ENCODE peak calls at places on chromosomes 16 and 17, in six cellular contexts. H is heart right ventricle, V is uterus, Y is right lobe of liver, T is cardiac muscle cell, N is ovary. U is an unnamed sample.

GRCh38 chr16:27097671-27098275 is 31.0 kb downstream of the C16orf82 start:
- DNase-seq in H (peak; percentile 64), N (no peak), Y (no peak), V (peak; percentile 48), T (peak; percentile 93), U (no peak)

GRCh38 chr17:44362479-44362963 is 1.1 kb downstream of the FAM171A2 start:
- DNase-seq in H (no peak), T (no peak), N (no peak), Y (no peak), V (no peak), U (no peak)

GRCh38 chr16:2194852-2195315 is 1.5 kb downstream of the CASKIN1 start:
- DNase-seq in Y (no peak), V (no peak), N (no peak), H (no peak), T (peak; percentile 48), U (peak; percentile 68)

GRCh38 chr17:42456223-42457106 is 2.2 kb upstream of the ATP6V0A1 start:
- DNase-seq in T (peak; percentile 92), N (no peak), V (no peak), Y (no peak), H (no peak), U (peak; percentile 37)

GRCh38 chr16:4403133-4403949 is 13.1 kb downstream of the CORO7 start:
- DNase-seq in T (no peak), N (peak; percentile 23), V (peak; percentile 17), Y (no peak), H (no peak), U (no peak)

GRCh38 chr16:67931712-67932461 is at the start of gene CTRL:
- DNase-seq in T (no peak), Y (no peak), N (peak; percentile 29), V (no peak), H (no peak), U (no peak)

GRCh38 chr17:65381160-65381559 is 180.3 kb downstream of the AXIN2 start:
- DNase-seq in H (no peak), Y (no peak), T (no peak), N (no peak), V (no peak), U (no peak)

GRCh38 chr17:57021226-57021940 is 43.5 kb downstream of the SCPEP1 start:
- DNase-seq in H (no peak), V (no peak), N (no peak), T (no peak), Y (no peak), U (no peak)

GRCh38 chr16:4976079-4976478 is 17.9 kb downstream of the SEC14L5 start:
- DNase-seq in H (no peak), Y (no peak), N (no peak), V (no peak), T (no peak), U (no peak)

GRCh38 chr16:28062261-28063046 is 1.1 kb downstream of the GSG1L start:
- DNase-seq in V (no peak), N (no peak), H (no peak), Y (no peak), T (no peak), U (no peak)

GRCh38 chr16:88473666-88474534 is 20.8 kb downstream of the ZFPM1 start:
- DNase-seq in V (peak; percentile 57), Y (peak; percentile 90), T (peak; percentile 93), N (peak; percentile 81), H (peak; percentile 63), U (no peak)

GRCh38 chr17:46943218-46943510 is 20.2 kb downstream of the GOSR2 start:
- DNase-seq in V (no peak), T (no peak), H (no peak), Y (no peak), N (no peak), U (no peak)

GRCh38 chr16:1863681-1864460 is 8.1 kb downstream of the MEIOB start:
- DNase-seq in V (no peak), H (no peak), T (peak; percentile 62), Y (no peak), N (no peak), U (no peak)

GRCh38 chr16:50281391-50282009 is 15.1 kb downstream of the ADCY7 start:
- DNase-seq in V (no peak), N (no peak), H (no peak), Y (peak; percentile 47), T (no peak), U (no peak)
- H3K4me3 ChIP-seq in V (no peak overlapping the region), N (no peak overlapping the region), H (peak overlapping the region; percentile 5), Y (no peak overlapping the region), T (no peak overlapping the region), U (peak overlapping the region; percentile 38)

GRCh38 chr17:63694974-63695773 is 4.8 kb downstream of the LIMD2 start:
- DNase-seq in H (no peak), Y (no peak), T (no peak), V (no peak), N (no peak), U (no peak)
- H3K27ac ChIP-seq in H (no peak overlapping the region), Y (no peak overlapping the region), T (no peak overlapping the region), V (no peak overlapping the region), N (no peak overlapping the region), U (peak overlapping the region; percentile 5)

GRCh38 chr17:79176792-79177601 is 102.4 kb downstream of the ENGASE start:
- DNase-seq in T (no peak), V (no peak), N (no peak), Y (no peak), H (no peak), U (no peak)
- H3K4me3 ChIP-seq in T (no peak overlapping the region), V (no peak overlapping the region), N (no peak overlapping the region), Y (no peak overlapping the region), H (no peak overlapping the region), U (no peak overlapping the region)

DNA sequence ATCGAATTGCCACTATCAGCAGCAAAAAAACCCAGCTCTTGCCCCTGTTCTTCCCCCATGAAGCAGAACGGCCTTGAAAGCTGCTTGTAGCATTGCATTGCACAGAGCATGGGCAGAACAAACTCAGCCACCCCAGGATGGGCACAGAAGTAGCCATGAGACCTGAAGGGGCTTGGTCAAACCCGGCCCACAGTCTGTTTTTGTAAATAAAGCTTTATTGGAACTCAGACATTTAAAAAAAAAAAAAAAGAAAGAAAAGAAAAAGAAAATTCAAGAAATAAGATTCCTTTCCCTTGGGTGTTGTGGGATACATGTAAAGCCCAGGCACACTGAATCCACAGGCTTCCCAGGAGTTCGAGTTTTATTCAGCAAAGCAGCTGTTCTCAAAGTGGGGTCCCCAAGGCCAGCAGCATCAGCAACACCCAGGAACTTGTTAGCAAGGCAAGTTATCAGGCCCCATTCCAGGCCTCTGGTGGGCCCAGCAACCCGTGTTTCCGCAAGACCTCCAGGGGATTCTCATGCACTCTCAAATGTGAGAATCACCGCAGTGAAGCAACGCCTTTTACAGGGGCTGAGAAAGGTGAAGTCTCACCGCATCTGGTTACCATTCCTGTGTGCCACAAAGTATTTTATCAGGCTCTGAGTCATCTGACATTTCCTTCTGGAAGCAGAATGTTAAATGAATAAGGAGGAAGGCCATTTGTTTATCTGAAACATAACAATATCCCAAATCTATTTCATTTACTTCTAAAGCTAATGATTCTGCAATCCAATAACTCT is 108.2 kb downstream of the SLC39A11 start:
- DNase-seq in Y (no peak), V (no peak), H (no peak), T (peak; percentile 86), N (no peak), U (peak; percentile 39)
- H3K27ac ChIP-seq in Y (no peak overlapping the region), V (no peak overlapping the region), H (no peak overlapping the region), T (no peak overlapping the region), N (no peak overlapping the region), U (no peak overlapping the region)

GRCh38 chr17:35094902-35095301 is 24.8 kb downstream of the RAD51D start:
- DNase-seq in H (no peak), Y (no peak), T (peak; percentile 85), V (no peak), N (no peak), U (no peak)
- H3K4me3 ChIP-seq in H (no peak overlapping the region), Y (no peak overlapping the region), T (no peak overlapping the region), V (no peak overlapping the region), N (no peak overlapping the region), U (no peak overlapping the region)

GRCh38 chr17:64343833-64344637 is 46.6 kb downstream of the PECAM1 start:
- DNase-seq in Y (peak; percentile 77), T (peak; percentile 95), N (peak; percentile 68), V (peak; percentile 72), H (peak; percentile 92), U (no peak)
- H3K27ac ChIP-seq in Y (peak overlapping the region; percentile 47), T (no peak overlapping the region), N (no peak overlapping the region), V (peak overlapping the region; percentile 66), H (peak overlapping the region; percentile 78), U (peak overlapping the region; percentile 65)

GRCh38 chr16:49874613-49875237 is 18.8 kb upstream of the ZNF423 start:
- DNase-seq in V (no peak), T (no peak), Y (no peak), H (no peak), N (no peak), U (no peak)

GRCh38 chr16:49881890-49882289 is 26.0 kb upstream of the ZNF423 start:
- DNase-seq in V (no peak), Y (peak; percentile 91), N (no peak), T (no peak), H (no peak), U (no peak)

GRCh38 chr16:49876716-49877129 is 20.8 kb upstream of the ZNF423 start:
- DNase-seq in N (peak; percentile 72), H (peak; percentile 58), V (peak; percentile 46), Y (peak; percentile 53), T (peak; percentile 71), U (peak; percentile 80)

DNA sequence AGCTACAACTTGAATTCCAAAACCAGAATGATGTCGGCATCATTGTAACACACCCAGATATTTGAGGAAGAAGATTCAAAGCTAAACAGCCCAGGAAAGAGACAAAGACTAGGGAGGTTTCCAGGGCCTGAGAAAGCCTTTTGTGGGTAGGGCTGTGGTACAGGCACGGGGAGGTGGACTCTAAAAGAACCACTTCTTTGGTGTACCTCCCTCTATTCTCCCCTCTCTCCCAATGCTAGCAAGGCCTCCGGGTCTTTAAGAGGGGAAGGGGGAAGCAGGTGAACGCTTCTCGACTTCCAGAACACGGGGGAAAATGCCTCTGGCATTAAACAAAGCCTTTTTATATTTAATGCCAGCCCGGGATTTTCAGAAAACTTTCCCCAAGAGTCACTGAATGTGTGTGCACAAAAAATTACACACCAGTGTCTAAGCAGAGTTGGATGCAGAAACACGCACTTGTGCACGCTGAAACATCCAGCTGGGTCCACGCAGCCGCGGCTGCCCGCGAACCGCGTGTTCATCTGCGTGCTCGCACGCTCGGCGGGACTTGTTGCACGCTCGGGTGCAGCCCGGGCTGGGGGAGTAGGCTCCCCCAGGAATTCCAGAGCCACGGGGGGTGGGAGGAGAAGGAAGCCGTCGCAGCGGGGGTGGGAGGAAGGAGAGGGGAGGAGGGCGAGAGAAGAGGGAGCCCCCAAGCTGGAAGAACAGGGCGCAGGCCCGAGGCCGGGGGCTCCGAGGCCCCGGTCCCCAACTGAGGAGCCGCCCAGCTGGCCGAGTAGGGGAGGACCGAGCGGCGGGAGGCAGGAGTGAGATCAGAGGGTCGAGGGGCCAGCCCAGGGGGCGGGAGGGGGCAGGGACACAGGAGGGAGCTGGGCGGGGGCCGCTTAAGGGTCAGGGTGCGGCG is 20.2 kb upstream of the ZNF423 start:
- DNase-seq in V (no peak), T (no peak), N (peak; percentile 23), Y (no peak), H (no peak), U (no peak)
- H3K4me3 ChIP-seq in V (peak overlapping the region; percentile 30), T (no peak overlapping the region), N (peak overlapping the region; percentile 8), Y (no peak overlapping the region), H (peak overlapping the region; percentile 44), U (no peak overlapping the region)

GRCh38 chr17:2656293-2656692 is 55.3 kb downstream of the CLUH start:
- DNase-seq in T (no peak), Y (no peak), N (no peak), V (no peak), H (no peak), U (no peak)

GRCh38 chr17:2655526-2655925 is 56.0 kb downstream of the CLUH start:
- DNase-seq in Y (no peak), H (no peak), V (no peak), N (no peak), T (no peak), U (no peak)
- H3K27ac ChIP-seq in Y (no peak overlapping the region), H (no peak overlapping the region), V (no peak overlapping the region), N (no peak overlapping the region), T (peak overlapping the region; percentile 23), U (no peak overlapping the region)

GRCh38 chr17:81509048-81509686 is 3.4 kb downstream of the ACTG1 start:
- DNase-seq in Y (no peak), N (no peak), T (peak; percentile 59), V (no peak), H (no peak), U (peak; percentile 59)
- H3K4me3 ChIP-seq in Y (peak overlapping the region; percentile 93), N (peak overlapping the region; percentile 64), T (peak overlapping the region; percentile 100), V (peak overlapping the region; percentile 98), H (peak overlapping the region; percentile 84), U (peak overlapping the region; percentile 71)

U was measured in Peyer's patch.